ENCODE peak calls at places on chromosomes 7 and 10, in five cellular contexts. One of them, this sample, is unnamed.

GRCh38 chr10:26844381-26844780 is 16.4 kb downstream of the ABI1 start:
- DNase-seq in HFF-Myc: no peak
- DNase-seq in RWPE1: no peak
- DNase-seq in brain microvascular endothelial cell: no peak
- DNase-seq in glutamatergic neuron: no peak
- DNase-seq in this sample: no peak

GRCh38 chr10:34405611-34406462 is 409.3 kb downstream of the PARD3 start:
- DNase-seq in glutamatergic neuron: no peak
- DNase-seq in brain microvascular endothelial cell: no peak
- DNase-seq in HFF-Myc: no peak
- DNase-seq in RWPE1: peak; percentile 16
- DNase-seq in this sample: no peak

GRCh38 chr7:28002638-28003037 is 178.0 kb downstream of the JAZF1 start:
- DNase-seq in brain microvascular endothelial cell: no peak
- DNase-seq in RWPE1: no peak
- DNase-seq in glutamatergic neuron: no peak
- DNase-seq in HFF-Myc: no peak
- DNase-seq in this sample: no peak

GRCh38 chr10:119691726-119692125 is 34.1 kb upstream of the INPP5F start:
- DNase-seq in glutamatergic neuron: no peak
- DNase-seq in HFF-Myc: no peak
- DNase-seq in brain microvascular endothelial cell: no peak
- DNase-seq in RWPE1: no peak
- DNase-seq in this sample: no peak

GRCh38 chr7:87152897-87153641 is 816 bp downstream of the DMTF1 start:
- DNase-seq in glutamatergic neuron: peak; percentile 36
- DNase-seq in RWPE1: peak; percentile 22
- DNase-seq in HFF-Myc: no peak
- DNase-seq in brain microvascular endothelial cell: no peak
- DNase-seq in this sample: no peak

GRCh38 chr7:157529768-157530560 is 193.2 kb downstream of the DNAJB6 start:
- DNase-seq in RWPE1: no peak
- DNase-seq in brain microvascular endothelial cell: no peak
- DNase-seq in glutamatergic neuron: no peak
- DNase-seq in HFF-Myc: no peak
- DNase-seq in this sample: no peak

GRCh38 chr10:113480828-113481502 is 71.9 kb upstream of the HABP2 start:
- DNase-seq in brain microvascular endothelial cell: no peak
- DNase-seq in glutamatergic neuron: no peak
- DNase-seq in RWPE1: peak; percentile 29
- DNase-seq in HFF-Myc: no peak
- DNase-seq in this sample: no peak

GRCh38 chr10:110649652-110650264 is 5.6 kb downstream of the RBM20 start:
- DNase-seq in HFF-Myc: no peak
- DNase-seq in brain microvascular endothelial cell: no peak
- DNase-seq in glutamatergic neuron: no peak
- DNase-seq in RWPE1: no peak
- DNase-seq in this sample: no peak

GRCh38 chr10:132392811-132393694 is 3.9 kb upstream of the PWWP2B start:
- DNase-seq in glutamatergic neuron: no peak
- DNase-seq in RWPE1: no peak
- DNase-seq in HFF-Myc: no peak
- DNase-seq in brain microvascular endothelial cell: no peak
- DNase-seq in this sample: no peak

GRCh38 chr7:133095119-133095671 is 13.3 kb upstream of the CHCHD3 start:
- DNase-seq in brain microvascular endothelial cell: no peak
- DNase-seq in RWPE1: no peak
- DNase-seq in glutamatergic neuron: no peak
- DNase-seq in HFF-Myc: no peak
- DNase-seq in this sample: no peak

GRCh38 chr7:15889501-15889900 is 203.0 kb upstream of the MEOX2 start:
- DNase-seq in brain microvascular endothelial cell: peak; percentile 5
- DNase-seq in RWPE1: no peak
- DNase-seq in HFF-Myc: peak; percentile 9
- DNase-seq in glutamatergic neuron: peak; percentile 29
- DNase-seq in this sample: no peak

GRCh38 chr10:100882681-100883321 is 30.0 kb upstream of the SLF2 start:
- DNase-seq in brain microvascular endothelial cell: peak; percentile 71
- DNase-seq in HFF-Myc: no peak
- DNase-seq in glutamatergic neuron: no peak
- DNase-seq in RWPE1: no peak
- DNase-seq in this sample: no peak

GRCh38 chr7:34357068-34357467 is 300.9 kb upstream of the NPSR1 start:
- DNase-seq in RWPE1: peak; percentile 30
- DNase-seq in brain microvascular endothelial cell: no peak
- DNase-seq in glutamatergic neuron: no peak
- DNase-seq in HFF-Myc: no peak
- DNase-seq in this sample: no peak

GRCh38 chr7:98186452-98187137 is 24.6 kb upstream of the BHLHA15 start:
- DNase-seq in HFF-Myc: no peak
- DNase-seq in glutamatergic neuron: no peak
- DNase-seq in RWPE1: no peak
- DNase-seq in brain microvascular endothelial cell: peak; percentile 37
- DNase-seq in this sample: no peak

GRCh38 chr7:111475959-111476358 is 86.3 kb downstream of the IMMP2L start:
- DNase-seq in HFF-Myc: no peak
- DNase-seq in glutamatergic neuron: no peak
- DNase-seq in RWPE1: no peak
- DNase-seq in brain microvascular endothelial cell: no peak
- DNase-seq in this sample: no peak

GRCh38 chr10:78717200-78717599 is 351.6 kb upstream of the ZMIZ1 start:
- DNase-seq in HFF-Myc: no peak
- DNase-seq in brain microvascular endothelial cell: no peak
- DNase-seq in glutamatergic neuron: no peak
- DNase-seq in RWPE1: no peak
- DNase-seq in this sample: no peak

GRCh38 chr10:119189811-119190282 is 11.2 kb upstream of the PRDX3 start:
- DNase-seq in brain microvascular endothelial cell: peak; percentile 92
- DNase-seq in HFF-Myc: no peak
- DNase-seq in glutamatergic neuron: no peak
- DNase-seq in RWPE1: no peak
- DNase-seq in this sample: no peak

GRCh38 chr7:132500727-132501410 is 75.4 kb downstream of the PLXNA4 start:
- DNase-seq in HFF-Myc: no peak
- DNase-seq in RWPE1: no peak
- DNase-seq in glutamatergic neuron: no peak
- DNase-seq in brain microvascular endothelial cell: peak; percentile 3
- DNase-seq in this sample: peak; percentile 22

GRCh38 chr10:81081887-81082620 is 544.4 kb downstream of the SH2D4B start:
- DNase-seq in brain microvascular endothelial cell: no peak
- DNase-seq in glutamatergic neuron: no peak
- DNase-seq in HFF-Myc: no peak
- DNase-seq in RWPE1: no peak
- DNase-seq in this sample: no peak

GRCh38 chr7:2108501-2109250 is 124.1 kb downstream of the MAD1L1 start:
- DNase-seq in glutamatergic neuron: no peak
- DNase-seq in RWPE1: no peak
- DNase-seq in brain microvascular endothelial cell: no peak
- DNase-seq in HFF-Myc: no peak
- DNase-seq in this sample: no peak
- TF ChIP-seq CTCF in glutamatergic neuron: no peak
- TF ChIP-seq CTCF in RWPE1: no peak
- TF ChIP-seq CTCF in brain microvascular endothelial cell: peak; percentile 42
- TF ChIP-seq CTCF in HFF-Myc: no peak
- TF ChIP-seq CTCF in this sample: no peak

GRCh38 chr7:100720645-100721504 is 607 bp downstream of the EPO start:
- DNase-seq in glutamatergic neuron: peak; percentile 37
- DNase-seq in HFF-Myc: no peak
- DNase-seq in brain microvascular endothelial cell: no peak
- DNase-seq in RWPE1: no peak
- DNase-seq in this sample: no peak

GRCh38 chr7:100719523-100720319 is 547 bp upstream of the EPO start:
- DNase-seq in glutamatergic neuron: no peak
- DNase-seq in RWPE1: no peak
- DNase-seq in brain microvascular endothelial cell: peak; percentile 16
- DNase-seq in HFF-Myc: no peak
- DNase-seq in this sample: no peak

GRCh38 chr7:100720320-100720644 is at the start of gene EPO:
- DNase-seq in HFF-Myc: no peak
- DNase-seq in brain microvascular endothelial cell: no peak
- DNase-seq in glutamatergic neuron: no peak
- DNase-seq in RWPE1: no peak
- DNase-seq in this sample: no peak

GRCh38 chr7:100722480-100723212 is 2.4 kb downstream of the EPO start:
- DNase-seq in RWPE1: no peak
- DNase-seq in HFF-Myc: no peak
- DNase-seq in brain microvascular endothelial cell: no peak
- DNase-seq in glutamatergic neuron: no peak
- DNase-seq in this sample: no peak

DNA sequence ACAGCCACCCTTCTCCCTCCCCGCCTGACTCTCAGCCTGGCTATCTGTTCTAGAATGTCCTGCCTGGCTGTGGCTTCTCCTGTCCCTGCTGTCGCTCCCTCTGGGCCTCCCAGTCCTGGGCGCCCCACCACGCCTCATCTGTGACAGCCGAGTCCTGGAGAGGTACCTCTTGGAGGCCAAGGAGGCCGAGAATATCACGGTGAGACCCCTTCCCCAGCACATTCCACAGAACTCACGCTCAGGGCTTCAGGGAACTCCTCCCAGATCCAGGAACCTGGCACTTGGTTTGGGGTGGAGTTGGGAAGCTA is 1.2 kb downstream of the EPO start:
- DNase-seq in HFF-Myc: no peak
- DNase-seq in glutamatergic neuron: no peak
- DNase-seq in RWPE1: no peak
- DNase-seq in brain microvascular endothelial cell: no peak
- DNase-seq in this sample: no peak
- TF ChIP-seq CTCF in HFF-Myc: no peak
- TF ChIP-seq CTCF in glutamatergic neuron: no peak
- TF ChIP-seq CTCF in RWPE1: no peak
- TF ChIP-seq CTCF in brain microvascular endothelial cell: no peak
- TF ChIP-seq CTCF in this sample: no peak

DNA sequence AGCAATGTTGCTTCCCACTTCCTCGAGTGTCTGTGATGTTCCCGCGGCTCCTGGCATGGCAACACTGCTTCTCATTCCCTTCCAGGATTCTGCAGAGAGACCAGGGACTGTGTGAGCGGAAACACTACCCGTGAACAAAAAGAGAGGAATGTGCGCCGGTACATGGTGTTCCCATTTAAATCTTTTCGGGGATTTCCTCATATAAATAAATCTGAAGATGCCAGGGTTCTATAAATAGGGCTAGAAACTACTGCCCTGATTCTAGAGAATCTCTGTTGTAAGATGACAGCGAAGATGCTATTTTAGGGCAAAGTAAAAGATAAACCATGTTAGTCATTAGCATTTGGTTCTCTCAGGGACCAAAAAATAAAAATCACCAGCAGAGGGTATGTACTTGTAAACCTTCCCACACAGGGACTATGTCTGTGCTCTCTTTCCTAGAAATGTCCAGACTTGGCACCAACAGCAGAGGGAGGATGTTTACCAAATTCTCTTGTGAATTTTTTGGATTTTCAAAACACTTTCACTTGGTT is 92.2 kb upstream of the DDC start:
- DNase-seq in brain microvascular endothelial cell: peak; percentile 38
- DNase-seq in HFF-Myc: no peak
- DNase-seq in RWPE1: peak; percentile 31
- DNase-seq in glutamatergic neuron: no peak
- DNase-seq in this sample: no peak
- TF ChIP-seq CTCF in brain microvascular endothelial cell: no peak
- TF ChIP-seq CTCF in HFF-Myc: no peak
- TF ChIP-seq CTCF in RWPE1: no peak
- TF ChIP-seq CTCF in glutamatergic neuron: no peak
- TF ChIP-seq CTCF in this sample: no peak

GRCh38 chr7:142110638-142111037 is 880 bp upstream of the MGAM2 start:
- DNase-seq in glutamatergic neuron: no peak
- DNase-seq in HFF-Myc: no peak
- DNase-seq in RWPE1: no peak
- DNase-seq in brain microvascular endothelial cell: no peak
- DNase-seq in this sample: no peak

GRCh38 chr7:142112086-142112485 is 568 bp downstream of the MGAM2 start:
- DNase-seq in HFF-Myc: no peak
- DNase-seq in RWPE1: no peak
- DNase-seq in glutamatergic neuron: no peak
- DNase-seq in brain microvascular endothelial cell: no peak
- DNase-seq in this sample: no peak

GRCh38 chr7:142111509-142111908 is at the start of gene MGAM2:
- DNase-seq in HFF-Myc: no peak
- DNase-seq in brain microvascular endothelial cell: no peak
- DNase-seq in glutamatergic neuron: no peak
- DNase-seq in RWPE1: no peak
- DNase-seq in this sample: no peak

GRCh38 chr7:142110098-142110497 is 1.4 kb upstream of the MGAM2 start:
- DNase-seq in brain microvascular endothelial cell: no peak
- DNase-seq in HFF-Myc: no peak
- DNase-seq in glutamatergic neuron: no peak
- DNase-seq in RWPE1: no peak
- DNase-seq in this sample: no peak

DNA sequence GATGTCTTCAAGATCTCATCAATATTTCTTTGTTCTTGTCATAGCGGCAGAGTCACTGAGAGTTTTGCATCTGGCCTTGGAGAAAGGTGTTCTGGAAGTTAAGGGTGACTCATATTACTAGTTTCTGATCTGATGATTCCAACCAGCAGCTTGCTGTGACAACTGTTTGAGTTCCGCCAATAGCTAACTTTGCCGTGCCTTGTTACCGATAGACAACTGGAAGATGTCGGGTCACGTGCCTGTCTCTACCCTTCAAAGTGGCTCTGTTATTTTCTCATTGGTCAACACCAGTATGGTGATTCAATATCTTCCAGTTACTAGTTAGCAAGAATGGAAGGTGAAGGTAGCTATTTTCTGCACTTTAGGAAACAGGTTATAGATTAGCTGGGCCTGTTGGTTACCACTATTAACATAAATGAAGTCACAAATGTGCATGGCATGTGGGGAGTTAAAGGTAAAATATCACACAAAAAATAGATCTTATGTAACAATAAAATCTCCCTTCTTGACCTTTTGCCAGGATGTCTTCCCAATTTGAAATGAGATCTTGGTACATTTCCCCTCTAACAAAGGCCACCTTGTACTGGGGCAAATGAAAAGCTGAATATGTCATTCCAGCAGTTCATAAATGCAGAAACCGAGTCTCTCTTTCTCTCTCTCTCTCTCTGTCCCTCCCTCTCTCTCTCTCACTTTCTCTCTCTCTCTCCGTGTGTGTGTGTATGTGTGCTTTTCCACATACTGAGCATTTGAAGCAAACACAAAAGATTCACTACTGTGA is 2.6 kb upstream of the MGAM2 start:
- DNase-seq in glutamatergic neuron: no peak
- DNase-seq in RWPE1: no peak
- DNase-seq in HFF-Myc: no peak
- DNase-seq in brain microvascular endothelial cell: no peak
- DNase-seq in this sample: no peak
- TF ChIP-seq CTCF in glutamatergic neuron: no peak
- TF ChIP-seq CTCF in RWPE1: no peak
- TF ChIP-seq CTCF in HFF-Myc: no peak
- TF ChIP-seq CTCF in brain microvascular endothelial cell: no peak
- TF ChIP-seq CTCF in this sample: no peak

GRCh38 chr7:108875139-108875538 is 305.5 kb downstream of the DNAJB9 start:
- DNase-seq in RWPE1: no peak
- DNase-seq in brain microvascular endothelial cell: peak; percentile 57
- DNase-seq in HFF-Myc: peak; percentile 2
- DNase-seq in glutamatergic neuron: no peak
- DNase-seq in this sample: peak; percentile 1
- TF ChIP-seq CTCF in RWPE1: no peak
- TF ChIP-seq CTCF in brain microvascular endothelial cell: peak; percentile 41
- TF ChIP-seq CTCF in HFF-Myc: peak; percentile 56
- TF ChIP-seq CTCF in glutamatergic neuron: peak; percentile 19
- TF ChIP-seq CTCF in this sample: peak; percentile 34

This sample was measured in LNCaP clone FGC.